ENCODE peak calls at places on chromosome 18, in ten cellular contexts. W is cardiac fibroblast; O is stimulated activated naive CD8-positive, alpha-beta T cell treated with anti-CD3 and anti-CD28 coated beads, Interleukin-15, Interleukin-2, amounts not matched to agents 100 U/mL and 50 U/mL, for 24 hours; T is activated B cell treated with CpG ODN at 0.5 μM for 24 hours; M is Kasumi-1; C is AG08395; H is GM23338; E is stimulated activated CD4-positive, alpha-beta T cell treated with anti-CD3 and anti-CD28 coated beads, Interleukin-12 subunit alpha, Interleukin-12 subunit beta, amount 100 ng/mL, for 24 hours; D is EL; F is SJCRH30. P is an unnamed sample.

GRCh38 chr18:9008203-9008708 is 94.2 kb upstream of the NDUFV2 start:
- DNase-seq in T (no peak), M (no peak), E (no peak), W (no peak), O (no peak), F (no peak), H (no peak), D (no peak), C (no peak), P (no peak)

GRCh38 chr18:52334896-52335295 is 5.1 kb upstream of the DCC start:
- DNase-seq in H (no peak), T (no peak), D (no peak), F (no peak), M (peak), O (no peak), E (no peak), W (no peak), C (peak), P (no peak)

GRCh38 chr18:48752928-48753327 is 197.8 kb downstream of the SMAD7 start:
- DNase-seq in O (no peak), C (no peak), D (no peak), E (no peak), H (no peak), F (no peak), W (no peak), M (no peak), T (no peak), P (no peak)

GRCh38 chr18:45255142-45255890 is 360.0 kb upstream of the SLC14A2 start:
- DNase-seq in F (peak), E (no peak), H (peak), D (peak), T (no peak), W (peak), C (peak), O (no peak), M (no peak), P (peak)

GRCh38 chr18:73826098-73826497 is 321.5 kb downstream of the FBXO15 start:
- DNase-seq in E (no peak), T (no peak), W (no peak), O (no peak), D (no peak), H (no peak), F (no peak), M (no peak), C (no peak), P (no peak)

GRCh38 chr18:48330016-48330991 is 78.9 kb downstream of the ZBTB7C start:
- DNase-seq in C (peak), W (peak), O (no peak), H (no peak), F (no peak), D (peak), T (no peak), E (no peak), M (no peak), P (no peak)

GRCh38 chr18:49467599-49467998 is 7.2 kb upstream of the DYM start:
- DNase-seq in M (no peak), H (no peak), F (no peak), T (no peak), O (no peak), W (no peak), D (no peak), E (no peak), C (no peak), P (no peak)

GRCh38 chr18:63421514-63421913 is 762 bp downstream of the VPS4B start:
- DNase-seq in C (no peak), F (no peak), O (no peak), E (no peak), W (peak), T (no peak), H (no peak), M (peak), D (no peak), P (no peak)

GRCh38 chr18:35524236-35524635 is 26.5 kb upstream of the INO80C start:
- DNase-seq in E (no peak), W (no peak), O (no peak), M (peak), D (no peak), T (no peak), F (no peak), H (no peak), C (no peak), P (no peak)

GRCh38 chr18:26865557-26865956 is at the start of gene AQP4:
- DNase-seq in D (no peak), O (no peak), E (no peak), T (no peak), F (peak), H (peak), C (no peak), M (no peak), W (no peak), P (no peak)

GRCh38 chr18:23838801-23839366 is 149.6 kb downstream of the LAMA3 start:
- DNase-seq in W (peak), F (no peak), E (no peak), D (peak), O (no peak), H (no peak), M (no peak), C (peak), T (no peak), P (no peak)

GRCh38 chr18:3538954-3539617 is 89.1 kb downstream of the TGIF1 start:
- DNase-seq in D (no peak), F (no peak), M (no peak), H (no peak), T (no peak), O (no peak), E (no peak), W (no peak), C (no peak), P (no peak)

GRCh38 chr18:78571831-78572347 is 407.7 kb upstream of the SALL3 start:
- DNase-seq in F (no peak), O (no peak), C (no peak), D (no peak), T (no peak), E (no peak), W (no peak), M (no peak), H (no peak), P (no peak)

GRCh38 chr18:12420831-12421421 is 13.2 kb downstream of the PRELID3A start:
- DNase-seq in D (no peak), E (no peak), O (no peak), C (peak), H (peak), F (no peak), W (no peak), T (no peak), M (peak), P (no peak)

GRCh38 chr18:13018379-13018778 is 27.2 kb downstream of the CEP192 start:
- DNase-seq in T (no peak), F (no peak), E (no peak), C (no peak), H (no peak), W (no peak), M (no peak), D (no peak), O (no peak), P (no peak)

GRCh38 chr18:13310286-13310685 is 91.7 kb downstream of the LDLRAD4 start:
- DNase-seq in F (no peak), T (no peak), D (no peak), E (no peak), C (no peak), H (no peak), M (no peak), O (no peak), W (no peak), P (no peak)

GRCh38 chr18:35616664-35617423 is 35.3 kb downstream of the GALNT1 start:
- DNase-seq in O (peak), D (peak), W (peak), M (peak), F (peak), E (peak), T (peak), C (peak), H (peak), P (peak)

GRCh38 chr18:13610517-13610916 is 115.8 kb downstream of the FAM210A start:
- DNase-seq in M (peak), T (no peak), F (no peak), O (no peak), E (no peak), W (peak), C (no peak), D (no peak), H (no peak), P (no peak)

GRCh38 chr18:2536493-2536892 is 34.8 kb downstream of the METTL4 start:
- DNase-seq in T (no peak), D (peak), W (peak), H (no peak), O (no peak), F (no peak), M (no peak), E (no peak), C (peak), P (no peak)

GRCh38 chr18:77321823-77322805 is 72.5 kb downstream of the GALR1 start:
- DNase-seq in H (no peak), D (no peak), F (no peak), E (no peak), M (no peak), C (no peak), O (no peak), T (no peak), W (no peak), P (peak)

GRCh38 chr18:21179590-21180220 is 62.3 kb upstream of the GREB1L start:
- DNase-seq in C (peak), F (peak), T (no peak), W (peak), O (peak), D (peak), M (peak), E (peak), H (peak), P (peak)

GRCh38 chr18:75249672-75250470 is 39.3 kb downstream of the TSHZ1 start:
- DNase-seq in W (no peak), E (no peak), D (no peak), C (no peak), T (no peak), O (no peak), M (peak), H (no peak), F (no peak), P (no peak)

GRCh38 chr18:22813648-22814328 is 119.3 kb upstream of the RBBP8 start:
- DNase-seq in M (peak), E (no peak), W (peak), F (peak), T (no peak), O (no peak), H (peak), D (peak), C (peak), P (no peak)

GRCh38 chr18:42113529-42114191 is 158.6 kb downstream of the PIK3C3 start:
- DNase-seq in M (peak), D (peak), W (peak), E (no peak), H (no peak), C (peak), O (no peak), F (peak), T (no peak), P (no peak)

GRCh38 chr18:10420561-10421352 is 33.7 kb upstream of the APCDD1 start:
- DNase-seq in T (no peak), D (peak), F (no peak), E (no peak), M (no peak), W (peak), C (peak), H (no peak), O (no peak), P (no peak)

GRCh38 chr18:4987452-4988405 is 209.3 kb downstream of the AKAIN1 start:
- DNase-seq in D (no peak), E (no peak), M (no peak), W (no peak), F (no peak), C (no peak), O (no peak), H (peak), T (no peak), P (no peak)

GRCh38 chr18:37482433-37482832 is 83.2 kb downstream of the CELF4 start:
- DNase-seq in O (no peak), C (no peak), F (no peak), T (no peak), M (no peak), W (no peak), H (no peak), E (no peak), D (no peak), P (no peak)

GRCh38 chr18:6255121-6255742 is 159.5 kb downstream of the L3MBTL4 start:
- DNase-seq in E (no peak), W (no peak), O (no peak), C (no peak), F (no peak), M (no peak), T (no peak), H (no peak), D (no peak), P (no peak)

GRCh38 chr18:3966985-3967856 is 487.9 kb downstream of the DLGAP1 start:
- DNase-seq in E (no peak), C (peak), T (no peak), F (no peak), D (peak), M (no peak), W (peak), O (no peak), H (peak), P (no peak)

GRCh38 chr18:63648241-63648640 is 4.2 kb upstream of the SERPINB4 start:
- DNase-seq in D (peak), E (no peak), F (no peak), W (peak), H (no peak), C (no peak), O (no peak), M (no peak), T (no peak), P (no peak)